ENCODE peak calls at places on chromosomes 1 and 21, in six cellular contexts. Q is cardiac fibroblast, H is colonic mucosa, I is MM.1S, G is HFFc6, C is esophagus squamous epithelium. B is an unnamed sample.
A peak's percentile ranks its signal among the peaks of the same experiment; 100 is the strongest.

GRCh38 chr1:193229136-193229535 is 42.7 kb upstream of the B3GALT2 start:
- DNase-seq in Q (no peak), H (no peak), I (no peak), G (no peak), C (no peak), B (no peak)

GRCh38 chr21:31182231-31183129 is 144.2 kb upstream of the KRTAP19-8 start:
- DNase-seq in Q (no peak), H (no peak), I (no peak), G (no peak), C (no peak), B (no peak)

GRCh38 chr1:232557661-232558260 is 72.2 kb downstream of the SIPA1L2 start:
- DNase-seq in Q (no peak), H (no peak), I (no peak), G (no peak), C (no peak), B (no peak)

GRCh38 chr1:78540056-78540455 is 49.3 kb downstream of the PTGFR start:
- DNase-seq in Q (no peak), H (no peak), I (no peak), G (no peak), C (no peak), B (no peak)

GRCh38 chr1:217136895-217137205 is 413.6 kb upstream of the ESRRG start:
- DNase-seq in Q (no peak), H (no peak), I (no peak), G (no peak), C (no peak), B (peak; percentile 24)

GRCh38 chr21:31730687-31731111 is 1.2 kb downstream of the SCAF4 start:
- DNase-seq in Q (peak; percentile 44), H (no peak), I (no peak), G (peak; percentile 21), C (no peak), B (no peak)

GRCh38 chr1:110390692-110391232 is at the start of gene SLC16A4:
- DNase-seq in Q (peak; percentile 67), H (no peak), I (no peak), G (peak; percentile 64), C (no peak), B (no peak)

GRCh38 chr1:32448773-32449456 is 16.0 kb upstream of the ZBTB8B start:
- DNase-seq in Q (peak; percentile 33), H (no peak), I (no peak), G (peak; percentile 24), C (no peak), B (no peak)

GRCh38 chr1:163928649-163929048 is 606.9 kb downstream of the NUF2 start:
- DNase-seq in Q (no peak), H (no peak), I (no peak), G (no peak), C (no peak), B (no peak)

GRCh38 chr1:112396668-112397025 is 633 bp downstream of the CTTNBP2NL start:
- DNase-seq in Q (peak; percentile 27), H (peak; percentile 40), I (no peak), G (no peak), C (no peak), B (no peak)

GRCh38 chr1:26419494-26419893 is 8.9 kb downstream of the LIN28A start:
- DNase-seq in Q (no peak), H (no peak), I (no peak), G (no peak), C (no peak), B (no peak)

GRCh38 chr1:61083014-61083798 is 845 bp downstream of the NFIA start:
- DNase-seq in Q (peak; percentile 19), H (no peak), I (no peak), G (no peak), C (no peak), B (peak; percentile 41)

GRCh38 chr1:202268817-202269216 is 72.9 kb downstream of the UBE2T start:
- DNase-seq in Q (no peak), H (no peak), I (no peak), G (no peak), C (no peak), B (no peak)

GRCh38 chr1:151574575-151575529 is 34.7 kb downstream of the TUFT1 start:
- DNase-seq in Q (peak; percentile 88), H (peak; percentile 27), I (no peak), G (peak; percentile 62), C (no peak), B (no peak)

DNA sequence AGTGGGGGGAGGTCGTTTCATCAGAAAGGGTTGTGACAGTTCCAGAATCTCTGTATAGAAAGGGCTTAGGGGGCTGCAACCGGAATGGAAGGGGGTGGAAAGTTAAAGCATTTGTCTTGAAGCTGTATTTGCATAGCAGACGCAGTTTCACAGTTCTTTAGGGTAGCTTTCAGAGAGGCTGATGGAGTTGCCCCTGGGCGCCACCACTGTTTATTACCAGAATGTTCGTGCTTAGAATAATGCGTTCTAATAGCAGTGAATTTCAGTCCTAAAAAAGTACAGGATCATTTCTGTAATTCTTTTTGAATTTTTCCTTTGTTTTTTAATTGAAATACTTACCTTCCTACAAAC is 1.3 kb downstream of the EXO1 start:
- DNase-seq in Q (no peak), H (no peak), I (peak; percentile 58), G (no peak), C (no peak), B (no peak)
- TF ChIP-seq CTCF in Q (no peak), H (no peak), I (peak; percentile 32), G (no peak), C (no peak), B (no peak)

DNA sequence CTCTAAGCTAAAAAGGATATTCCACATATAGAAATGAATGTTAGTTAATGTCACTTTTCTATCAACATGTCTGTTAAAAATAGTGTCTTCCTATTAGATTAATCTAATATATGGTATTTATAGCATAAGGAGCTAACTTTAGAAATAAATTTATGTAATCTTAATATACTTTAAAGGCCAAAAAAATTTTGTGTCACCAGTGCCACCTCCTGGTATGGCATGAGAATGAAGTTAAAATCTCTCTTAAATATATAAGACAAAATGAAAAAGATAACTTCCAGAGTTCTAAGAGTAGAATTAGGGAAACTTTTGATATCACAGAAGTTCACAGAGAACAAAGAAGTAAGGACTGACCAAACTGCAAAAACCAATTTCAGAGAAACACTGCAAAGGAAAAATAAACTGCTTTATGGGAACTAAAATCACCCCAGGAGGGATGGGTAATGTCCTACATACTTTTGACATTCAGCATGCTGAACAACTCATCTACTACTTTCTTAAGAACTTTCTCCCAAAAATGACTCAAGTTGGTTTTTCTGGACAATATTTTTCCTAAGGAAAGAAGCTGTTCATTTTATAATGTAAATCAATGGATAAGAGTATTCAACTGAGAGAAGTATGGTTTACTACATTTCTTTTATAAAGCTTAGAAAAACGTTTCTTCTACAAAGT is 82.8 kb downstream of the TRIM33 start:
- DNase-seq in Q (peak; percentile 41), H (no peak), I (no peak), G (peak; percentile 19), C (no peak), B (no peak)
- TF ChIP-seq CTCF in Q (peak; percentile 42), H (peak; percentile 27), I (peak; percentile 16), G (peak; percentile 76), C (peak; percentile 44), B (peak; percentile 34)

GRCh38 chr21:33478858-33479678 is 706 bp downstream of the TMEM50B start:
- DNase-seq in Q (peak; percentile 32), H (peak; percentile 47), I (peak; percentile 68), G (peak; percentile 23), C (no peak), B (peak; percentile 74)
- TF ChIP-seq CTCF in Q (no peak), H (no peak), I (peak; percentile 20), G (no peak), C (peak; percentile 3), B (peak; percentile 30)

DNA sequence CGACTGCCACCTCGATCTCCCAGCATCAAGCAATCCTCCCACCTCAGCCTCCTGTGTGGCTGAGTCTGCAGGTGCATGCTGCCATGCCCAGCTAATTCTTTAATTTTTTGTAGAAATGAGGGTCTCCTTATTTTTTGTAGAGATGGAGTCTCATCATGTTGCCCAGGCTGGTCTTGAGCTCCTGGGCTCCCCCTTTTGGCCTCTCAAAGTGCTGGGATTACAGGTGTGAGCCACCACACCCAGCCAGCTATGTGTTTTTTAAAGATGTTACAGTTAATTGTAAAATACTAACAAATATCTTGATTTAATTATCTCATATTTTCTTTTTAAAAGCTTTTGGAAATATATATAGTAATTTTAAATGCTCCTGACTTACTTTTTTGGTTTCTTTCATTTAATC is 181.3 kb upstream of the DMRTA2 start:
- DNase-seq in Q (no peak), H (no peak), I (no peak), G (no peak), C (no peak), B (no peak)
- TF ChIP-seq CTCF in Q (peak; percentile 18), H (no peak), I (no peak), G (peak; percentile 28), C (no peak), B (peak; percentile 24)

DNA sequence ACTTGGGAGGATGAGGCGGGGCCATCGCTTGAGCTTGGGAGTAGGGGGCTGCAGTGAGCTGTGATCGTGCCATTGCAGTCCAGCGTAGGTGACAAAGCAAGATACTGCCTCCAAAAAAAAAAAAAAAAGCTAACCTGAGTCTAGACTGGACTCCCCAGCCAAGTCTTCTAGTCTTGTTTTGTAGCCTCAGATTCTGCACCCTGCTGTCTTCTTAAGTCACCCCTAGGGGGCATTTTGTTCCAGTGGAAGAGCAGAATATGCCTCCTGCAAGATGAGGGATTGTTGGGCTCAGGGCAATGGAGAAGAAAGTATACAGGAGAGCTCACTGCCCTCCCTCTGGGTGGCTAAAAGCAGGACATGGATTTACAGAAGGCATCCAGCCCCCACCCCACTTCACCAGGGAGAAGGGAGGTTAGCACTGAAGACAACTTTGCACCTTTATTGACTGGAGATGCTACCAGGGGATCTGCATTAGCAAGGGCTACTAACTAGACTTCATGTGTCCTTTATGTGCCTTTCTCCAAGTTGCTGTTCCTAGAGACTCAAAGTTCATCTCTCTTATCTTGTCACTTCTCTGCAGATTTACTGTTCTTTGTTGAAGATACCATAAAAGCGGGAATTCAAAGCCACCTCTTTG is 15.3 kb upstream of the RNF187 start:
- DNase-seq in Q (peak; percentile 59), H (peak; percentile 33), I (peak; percentile 49), G (peak; percentile 21), C (no peak), B (peak; percentile 63)
- TF ChIP-seq CTCF in Q (peak; percentile 69), H (peak; percentile 18), I (peak; percentile 61), G (peak; percentile 75), C (peak; percentile 33), B (peak; percentile 60)

DNA sequence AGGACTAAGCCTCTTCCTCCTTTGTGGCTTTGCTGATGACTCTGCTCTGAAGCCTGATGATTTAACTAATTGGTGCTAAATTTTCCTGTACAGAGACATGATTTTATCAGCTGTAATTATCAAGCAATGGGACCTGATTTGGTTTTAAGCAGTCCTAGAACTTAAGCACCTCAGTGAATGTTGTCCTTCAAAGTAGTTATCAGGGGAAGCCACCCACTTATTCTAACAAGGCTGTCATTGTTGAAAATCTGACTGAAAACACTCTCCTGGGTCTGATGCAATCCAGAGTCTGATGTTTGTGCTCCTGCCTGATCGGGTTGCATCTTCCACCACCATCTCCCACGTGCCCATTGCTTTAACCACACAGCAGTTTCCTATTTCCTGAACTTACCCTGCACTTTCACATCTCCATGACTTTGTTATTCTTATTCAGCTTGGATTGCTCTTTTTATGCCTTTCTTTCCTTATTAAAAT is 54.8 kb downstream of the S1PR1 start:
- DNase-seq in Q (peak; percentile 81), H (no peak), I (no peak), G (peak; percentile 54), C (no peak), B (peak; percentile 37)
- TF ChIP-seq CTCF in Q (no peak), H (no peak), I (no peak), G (no peak), C (no peak), B (no peak)

B was measured in GM13977.